ENCODE peak calls at places on chromosome 11, in ten cellular contexts. F is lower lobe of right lung, C is upper lobe of right lung, Z is hepatocyte, Y is IMR-90, P is transverse colon, G is left ventricle myocardium inferior, J is GM23248, Q is body of pancreas, R is K562. V is an unnamed sample. For H3K4me1, the result is how much of the 10 kb centered on the place peaks cover.

GRCh38 chr11:76153609-76153949 is 52.7 kb downstream of the WNT11 start:
- DNase-seq in F (no peak), P (no peak), C (no peak), Y (peak), G (no peak), Z (no peak), J (peak), Q (no peak), R (no peak), V (no peak)

GRCh38 chr11:7527029-7527428 is 13.2 kb downstream of the PPFIBP2 start:
- DNase-seq in Z (no peak), R (no peak), C (no peak), Y (no peak), G (no peak), F (no peak), P (no peak), Q (no peak), J (no peak), V (peak)

GRCh38 chr11:32113637-32114203 is 22.8 kb downstream of the RCN1 start:
- DNase-seq in R (no peak), Q (no peak), G (no peak), C (no peak), F (no peak), J (no peak), Z (no peak), Y (no peak), P (no peak), V (no peak)

GRCh38 chr11:64406221-64406946 is 47.4 kb downstream of the RPS6KA4 start:
- DNase-seq in F (no peak), P (no peak), G (peak), C (no peak), Z (peak), Q (no peak), R (no peak), Y (peak), J (no peak), V (no peak)

GRCh38 chr11:267491-267994 is 10.7 kb upstream of the NLRP6 start:
- DNase-seq in R (peak), C (peak), Y (no peak), P (peak), Q (no peak), J (peak), G (peak), Z (no peak), F (peak), V (no peak)

GRCh38 chr11:133832096-133833081 is 12.9 kb downstream of the SPATA19 start:
- DNase-seq in C (no peak), J (peak), Z (no peak), G (no peak), R (no peak), Q (no peak), P (no peak), Y (no peak), F (no peak), V (no peak)

GRCh38 chr11:62603771-62604170 is 2.1 kb upstream of the MTA2 start:
- DNase-seq in Z (no peak), P (no peak), C (no peak), F (no peak), Y (no peak), J (no peak), G (no peak), Q (no peak), R (no peak), V (no peak)

GRCh38 chr11:105456950-105457349 is 152.9 kb upstream of the GRIA4 start:
- DNase-seq in Z (no peak), G (no peak), J (no peak), P (no peak), F (no peak), Y (no peak), Q (no peak), C (no peak), R (peak), V (no peak)

GRCh38 chr11:95586681-95587080 is 202.9 kb downstream of the FAM76B start:
- DNase-seq in C (no peak), Y (no peak), Q (no peak), F (no peak), J (no peak), G (no peak), R (no peak), P (no peak), Z (no peak), V (no peak)

GRCh38 chr11:105297463-105297862 is 157.9 kb upstream of the CARD18 start:
- DNase-seq in P (no peak), R (no peak), F (no peak), C (no peak), Y (peak), G (no peak), Q (no peak), Z (no peak), J (peak), V (no peak)

GRCh38 chr11:102850973-102851745 is 7.8 kb upstream of the MMP3 start:
- DNase-seq in F (no peak), C (no peak), J (peak), R (no peak), Z (no peak), P (peak), Q (no peak), G (no peak), Y (peak), V (no peak)

GRCh38 chr11:23278121-23278520 is 417.8 kb upstream of the CCDC179 start:
- DNase-seq in Q (no peak), Y (peak), Z (no peak), R (no peak), F (no peak), P (no peak), G (no peak), C (no peak), J (peak), V (no peak)

GRCh38 chr11:1228921-1229451 is 6.1 kb downstream of the MUC5B start:
- DNase-seq in J (no peak), R (no peak), Y (no peak), P (peak), C (peak), G (no peak), Z (no peak), Q (peak), F (no peak), V (no peak)

GRCh38 chr11:72762641-72763304 is 10.6 kb upstream of the ARAP1 start:
- DNase-seq in F (no peak), G (no peak), Y (no peak), R (no peak), P (no peak), C (no peak), J (no peak), Z (no peak), Q (no peak), V (no peak)

GRCh38 chr11:38252620-38253019 is 1654.6 kb upstream of the RAG2 start:
- DNase-seq in R (no peak), J (no peak), F (no peak), C (no peak), Q (no peak), Y (no peak), G (no peak), P (no peak), Z (no peak), V (no peak)

GRCh38 chr11:73257342-73258103 is 14.6 kb upstream of the P2RY6 start:
- DNase-seq in G (no peak), P (no peak), Q (no peak), F (peak), Z (no peak), J (peak), Y (peak), R (no peak), C (peak), V (no peak)

GRCh38 chr11:42175203-42175602 is 715.8 kb upstream of the LRRC4C start:
- DNase-seq in Z (no peak), J (peak), Y (no peak), Q (no peak), C (no peak), R (no peak), P (no peak), G (no peak), F (no peak), V (no peak)

GRCh38 chr11:10650630-10651029 is 42.9 kb downstream of the IRAG1 start:
- DNase-seq in R (no peak), G (no peak), Z (no peak), F (no peak), C (peak), Y (no peak), Q (no peak), J (no peak), P (no peak), V (no peak)

GRCh38 chr11:74311352-74311926 is at the start of gene P4HA3:
- DNase-seq in Z (peak), Y (peak), G (peak), F (peak), R (peak), P (peak), C (peak), Q (peak), J (peak), V (peak)

GRCh38 chr11:20022363-20023081 is 137.8 kb downstream of the DBX1 start:
- DNase-seq in F (no peak), Y (peak), G (no peak), Z (no peak), C (no peak), R (no peak), J (no peak), P (no peak), Q (peak), V (no peak)

GRCh38 chr11:96207459-96208449 is 135.2 kb downstream of the MAML2 start:
- DNase-seq in C (no peak), Q (no peak), Y (peak), R (no peak), P (peak), F (no peak), J (peak), G (no peak), Z (peak), V (peak)

GRCh38 chr11:86672007-86672621 is at the start of gene ME3:
- DNase-seq in F (peak), R (no peak), Y (peak), C (peak), Q (peak), Z (peak), P (peak), G (peak), J (peak), V (no peak)

GRCh38 chr11:11149671-11150459 is 203.2 kb downstream of the CSNK2A3 start:
- DNase-seq in R (no peak), G (no peak), Q (no peak), Z (no peak), J (no peak), F (no peak), Y (no peak), C (no peak), P (no peak), V (no peak)

GRCh38 chr11:116993599-116993998 is 104.6 kb downstream of the SIK3 start:
- DNase-seq in G (no peak), Q (no peak), J (no peak), Z (peak), Y (no peak), C (no peak), F (no peak), P (no peak), R (no peak), V (no peak)

GRCh38 chr11:35157814-35158213 is 18.8 kb downstream of the CD44 start:
- DNase-seq in Y (no peak), Q (no peak), C (no peak), F (no peak), P (no peak), J (no peak), Z (no peak), G (no peak), R (no peak), V (no peak)

GRCh38 chr11:35153280-35153679 is 14.3 kb downstream of the CD44 start:
- DNase-seq in J (peak), R (no peak), Q (no peak), C (no peak), G (no peak), P (no peak), Z (no peak), Y (no peak), F (no peak), V (no peak)

GRCh38 chr11:35152575-35152974 is 13.6 kb downstream of the CD44 start:
- DNase-seq in Z (no peak), F (no peak), C (no peak), Y (no peak), J (peak), P (no peak), G (no peak), Q (no peak), R (no peak), V (no peak)

GRCh38 chr11:35155677-35156076 is 16.7 kb downstream of the CD44 start:
- DNase-seq in Z (no peak), F (no peak), G (no peak), Q (no peak), R (no peak), C (no peak), P (no peak), Y (no peak), J (no peak), V (no peak)

GRCh38 chr11:35154960-35155359 is 16.0 kb downstream of the CD44 start:
- DNase-seq in Q (no peak), C (no peak), G (no peak), F (no peak), R (peak), J (no peak), Y (no peak), Z (no peak), P (no peak), V (no peak)
- H3K4me1 ChIP-seq in Q (half or more), C (under half), G (under half), F (half or more), R (under half), J (half or more), Y (under half), Z (under half), P (under half), V (half or more)

DNA sequence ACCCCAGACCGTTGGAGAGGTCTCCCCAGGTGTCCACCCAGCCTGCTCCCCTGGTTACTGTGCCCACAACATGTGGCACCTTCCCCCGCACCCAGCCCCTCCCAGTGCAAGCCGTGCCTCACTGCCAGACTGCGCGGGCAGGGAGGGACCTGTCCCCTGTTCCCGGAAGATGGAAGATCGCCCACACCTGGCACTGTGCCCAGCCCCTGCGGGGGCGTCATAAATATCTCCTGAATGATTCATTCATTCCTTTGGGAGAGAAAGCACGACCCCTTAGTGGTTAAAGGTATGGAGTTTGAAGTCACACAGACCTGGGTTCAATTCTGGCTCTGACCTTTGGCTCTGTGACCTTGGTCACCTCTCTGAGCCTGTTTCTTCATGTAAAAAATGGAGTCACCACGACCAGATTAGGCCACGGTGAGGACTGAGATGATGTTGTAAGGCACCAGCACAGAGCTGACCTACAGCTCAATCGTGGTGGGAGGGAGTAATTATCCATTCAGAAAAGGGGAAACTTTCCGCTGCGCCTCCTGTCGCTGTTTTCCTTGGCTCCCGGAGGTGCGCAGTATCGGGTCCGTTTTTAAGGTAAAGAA is 497 bp upstream of the SYT12 start:
- DNase-seq in F (no peak), R (no peak), J (peak), C (no peak), Y (peak), G (no peak), Q (peak), Z (no peak), P (peak), V (no peak)
- H3K4me3 ChIP-seq in F (peak), R (no peak), J (peak), C (peak), Y (no peak), G (peak), Q (no peak), Z (no peak), P (peak), V (no peak)

GRCh38 chr11:60830478-60831142 is 11.3 kb upstream of the CCDC86 start:
- DNase-seq in P (no peak), Q (no peak), C (no peak), F (no peak), G (no peak), J (no peak), R (no peak), Y (no peak), Z (no peak), V (no peak)
- H3K4me1 ChIP-seq in P (under half), Q (under half), C (under half), F (under half), G (under half), J (under half), R (under half), Y (under half), Z (under half), V (under half)

DNA sequence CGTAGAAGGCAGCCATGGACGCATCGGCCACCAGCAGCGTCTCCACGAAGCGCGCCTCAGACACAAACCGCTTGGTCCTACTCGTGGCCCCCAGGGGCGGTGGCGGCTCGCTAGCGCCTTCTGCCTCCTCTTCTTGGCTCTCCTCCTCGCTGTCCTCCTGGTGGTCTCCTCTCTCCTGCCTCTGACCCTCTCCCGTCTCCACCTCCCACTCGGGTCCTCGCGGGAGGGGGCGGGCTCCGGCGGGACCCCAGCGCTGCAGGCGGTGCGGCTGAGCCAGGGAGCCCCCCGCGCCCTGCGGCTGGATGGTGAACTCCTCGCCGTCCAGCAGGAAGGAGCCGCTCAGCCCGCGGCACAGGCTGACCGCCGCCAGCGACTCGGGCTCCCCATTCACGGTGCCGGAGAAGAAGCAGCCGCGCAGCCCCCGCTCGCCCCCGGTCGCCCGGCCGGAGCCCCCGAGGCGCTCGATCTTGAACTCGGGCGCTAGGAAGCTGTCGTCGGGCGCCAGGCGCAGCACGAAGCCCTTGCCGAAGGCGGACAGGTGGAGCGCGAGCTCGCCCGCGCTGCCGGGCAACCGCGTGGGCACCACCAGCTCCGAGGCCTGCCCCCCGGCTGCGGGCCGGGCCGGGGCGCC is 713 bp downstream of the ADAMTS8 start:
- DNase-seq in Z (peak), R (no peak), F (peak), Y (no peak), G (peak), P (peak), J (peak), Q (peak), C (no peak), V (no peak)
- H3K4me3 ChIP-seq in Z (peak), R (no peak), F (peak), Y (peak), G (peak), P (peak), J (peak), Q (no peak), C (peak), V (no peak)

DNA sequence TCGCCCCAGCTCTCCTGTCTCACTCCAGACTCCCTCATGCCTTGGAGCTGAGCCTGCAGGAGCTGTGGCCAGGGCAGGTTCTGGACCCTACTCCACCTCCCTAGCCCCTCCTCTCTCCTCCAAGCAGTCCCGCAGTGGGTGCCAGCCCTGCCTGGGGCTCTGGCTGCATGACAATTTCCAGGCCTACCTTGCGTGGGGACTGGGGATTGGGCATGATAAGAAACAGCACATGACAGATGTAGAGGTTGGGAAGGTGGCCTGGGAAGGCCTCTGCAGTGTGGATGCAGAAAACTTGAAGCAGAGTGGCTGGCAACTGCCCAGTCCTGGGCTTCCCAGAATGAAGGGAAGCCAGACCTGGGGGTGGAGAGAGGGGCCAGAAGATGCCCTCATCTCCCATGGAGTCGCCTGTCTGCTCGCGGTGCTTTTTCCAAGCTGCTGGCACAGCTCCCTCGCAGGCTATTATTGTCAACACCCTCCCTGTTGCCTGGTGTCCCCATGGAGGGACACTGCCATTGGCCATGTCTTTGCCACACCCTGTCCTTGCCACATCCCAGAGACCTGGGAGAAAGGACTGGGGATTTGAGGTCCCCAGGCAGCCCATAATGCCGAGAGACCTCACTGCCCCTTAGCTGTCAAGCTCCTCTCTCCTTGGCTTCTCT is 48.9 kb upstream of the CDON start:
- DNase-seq in F (no peak), J (peak), C (no peak), Q (no peak), G (peak), R (no peak), Z (no peak), Y (no peak), P (no peak), V (no peak)
- H3K4me1 ChIP-seq in F (under half), J (half or more), C (under half), Q (under half), G (half or more), R (under half), Z (under half), Y (under half), P (under half), V (under half)

GRCh38 chr11:68350759-68351449 is 38.5 kb downstream of the LRP5 start:
- DNase-seq in J (no peak), R (no peak), P (no peak), G (no peak), Y (no peak), C (no peak), Q (no peak), Z (no peak), F (peak), V (no peak)
- H3K4me3 ChIP-seq in J (no peak), R (no peak), P (no peak), G (no peak), Y (no peak), C (no peak), Q (no peak), Z (no peak), F (no peak), V (no peak)

GRCh38 chr11:107689317-107690202 is 22.3 kb downstream of the SLN start:
- DNase-seq in Q (peak), Z (peak), J (peak), Y (peak), R (peak), F (peak), P (peak), C (peak), G (peak), V (peak)
- H3K4me1 ChIP-seq in Q (under half), Z (under half), J (under half), Y (under half), R (under half), F (under half), P (under half), C (under half), G (under half), V (under half)

GRCh38 chr11:128891410-128891861 is 280 bp downstream of the KCNJ5 start:
- DNase-seq in R (no peak), G (no peak), F (no peak), J (no peak), C (no peak), Q (no peak), P (no peak), Y (no peak), Z (no peak), V (no peak)

GRCh38 chr11:128892866-128893565 is 1.9 kb downstream of the KCNJ5 start:
- DNase-seq in G (no peak), R (no peak), Q (peak), J (no peak), Z (no peak), P (no peak), F (no peak), C (no peak), Y (no peak), V (no peak)

GRCh38 chr11:128890543-128891409 is at the start of gene KCNJ5:
- DNase-seq in J (peak), P (no peak), C (peak), Q (peak), F (peak), Y (no peak), G (peak), R (no peak), Z (peak), V (no peak)

GRCh38 chr11:128890216-128890542 is 977 bp upstream of the KCNJ5 start:
- DNase-seq in P (no peak), Q (no peak), Y (no peak), J (no peak), R (no peak), C (no peak), G (no peak), F (no peak), Z (no peak), V (no peak)

DNA sequence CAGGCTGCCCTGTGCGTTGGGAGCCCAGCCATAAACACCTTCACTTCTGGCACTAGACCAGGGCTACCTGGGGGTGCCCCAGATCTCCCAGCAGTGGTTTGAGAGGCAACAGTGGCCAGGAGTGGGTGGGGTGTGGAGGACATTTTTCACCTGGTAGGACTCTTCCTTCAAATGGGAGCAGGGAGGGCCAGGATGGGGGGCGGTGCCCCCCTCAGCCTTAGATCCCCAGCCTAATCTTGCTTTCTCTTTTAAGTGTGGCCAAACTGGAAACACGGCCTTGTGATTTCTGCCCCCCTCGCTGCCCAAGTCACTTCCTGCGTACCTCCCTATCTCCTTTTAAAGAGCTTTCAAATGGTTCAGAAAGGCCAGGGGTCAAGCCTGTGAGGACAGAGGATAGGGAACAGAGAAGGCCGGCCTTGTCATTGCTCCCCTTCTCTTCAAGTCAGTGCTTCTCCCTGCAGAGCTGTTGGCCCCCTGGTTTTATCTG is 799 bp downstream of the KCNJ5 start:
- DNase-seq in G (no peak), F (no peak), C (no peak), J (no peak), Q (peak), P (no peak), Y (no peak), Z (no peak), R (no peak), V (no peak)
- H3K4me3 ChIP-seq in G (peak), F (peak), C (peak), J (no peak), Q (no peak), P (peak), Y (no peak), Z (no peak), R (no peak), V (no peak)

GRCh38 chr11:128626913-128627665 is 39.7 kb upstream of the ETS1 start:
- DNase-seq in J (no peak), P (no peak), R (no peak), F (no peak), Q (no peak), G (no peak), Z (no peak), C (no peak), Y (no peak), V (no peak)
- H3K4me1 ChIP-seq in J (under half), P (under half), R (under half), F (half or more), Q (under half), G (under half), Z (under half), C (under half), Y (under half), V (half or more)

V was measured in CD8-positive, alpha-beta T cell.